ENCODE peak calls at places on chromosomes 7 and 10, in four cellular contexts. One of them, this sample, is unnamed.
A peak's percentile ranks its signal among the peaks of the same experiment; 100 is the strongest.

GRCh38 chr7:12757443-12757842 is 70.0 kb downstream of the ARL4A start:
- DNase-seq in CD8-positive, alpha-beta memory T cell: no peak
- DNase-seq in heart left ventricle: no peak
- DNase-seq in pancreas: no peak
- DNase-seq in this sample: no peak

GRCh38 chr10:31707578-31708411 is 220.8 kb downstream of the ARHGAP12 start:
- DNase-seq in CD8-positive, alpha-beta memory T cell: no peak
- DNase-seq in heart left ventricle: peak; percentile 84
- DNase-seq in pancreas: no peak
- DNase-seq in this sample: peak; percentile 54

GRCh38 chr7:67137464-67137863 is 140.8 kb downstream of the TYW1 start:
- DNase-seq in CD8-positive, alpha-beta memory T cell: no peak
- DNase-seq in heart left ventricle: no peak
- DNase-seq in pancreas: no peak
- DNase-seq in this sample: no peak

GRCh38 chr10:4865945-4866661 is 40.1 kb downstream of the AKR1E2 start:
- DNase-seq in CD8-positive, alpha-beta memory T cell: no peak
- DNase-seq in heart left ventricle: no peak
- DNase-seq in pancreas: no peak
- DNase-seq in this sample: no peak

GRCh38 chr10:97851341-97852001 is 1.8 kb downstream of the GOLGA7B start:
- DNase-seq in CD8-positive, alpha-beta memory T cell: peak; percentile 13
- DNase-seq in heart left ventricle: no peak
- DNase-seq in pancreas: no peak
- DNase-seq in this sample: no peak

GRCh38 chr10:118977022-118977599 is 52.4 kb upstream of the NANOS1 start:
- DNase-seq in CD8-positive, alpha-beta memory T cell: no peak
- DNase-seq in heart left ventricle: no peak
- DNase-seq in pancreas: no peak
- DNase-seq in this sample: no peak

GRCh38 chr7:17292858-17293257 is 5.6 kb upstream of the AHR start:
- DNase-seq in CD8-positive, alpha-beta memory T cell: no peak
- DNase-seq in heart left ventricle: no peak
- DNase-seq in pancreas: no peak
- DNase-seq in this sample: no peak

GRCh38 chr7:92904292-92905131 is 68.1 kb upstream of the CDK6 start:
- DNase-seq in CD8-positive, alpha-beta memory T cell: peak; percentile 42
- DNase-seq in heart left ventricle: no peak
- DNase-seq in pancreas: no peak
- DNase-seq in this sample: no peak

GRCh38 chr7:115230882-115231508 is 309.1 kb downstream of the MDFIC start:
- DNase-seq in CD8-positive, alpha-beta memory T cell: no peak
- DNase-seq in heart left ventricle: no peak
- DNase-seq in pancreas: no peak
- DNase-seq in this sample: no peak

GRCh38 chr7:122550545-122550944 is 148.4 kb downstream of the RNF133 start:
- DNase-seq in CD8-positive, alpha-beta memory T cell: no peak
- DNase-seq in heart left ventricle: no peak
- DNase-seq in pancreas: no peak
- DNase-seq in this sample: no peak

GRCh38 chr7:69204936-69205335 is 393.3 kb upstream of the AUTS2 start:
- DNase-seq in CD8-positive, alpha-beta memory T cell: no peak
- DNase-seq in heart left ventricle: no peak
- DNase-seq in pancreas: no peak
- DNase-seq in this sample: no peak

GRCh38 chr7:20172736-20173334 is 44.3 kb downstream of the MACC1 start:
- DNase-seq in CD8-positive, alpha-beta memory T cell: peak; percentile 1
- DNase-seq in heart left ventricle: no peak
- DNase-seq in pancreas: no peak
- DNase-seq in this sample: peak; percentile 30

GRCh38 chr10:17138450-17139062 is 8.9 kb upstream of the CUBN start:
- DNase-seq in CD8-positive, alpha-beta memory T cell: no peak
- DNase-seq in heart left ventricle: no peak
- DNase-seq in pancreas: no peak
- DNase-seq in this sample: no peak

GRCh38 chr7:5139998-5140397 is 50.0 kb upstream of the WIPI2 start:
- DNase-seq in CD8-positive, alpha-beta memory T cell: no peak
- DNase-seq in heart left ventricle: no peak
- DNase-seq in pancreas: peak; percentile 57
- DNase-seq in this sample: no peak

GRCh38 chr10:78605800-78606350 is 462.9 kb upstream of the ZMIZ1 start:
- DNase-seq in CD8-positive, alpha-beta memory T cell: no peak
- DNase-seq in heart left ventricle: no peak
- DNase-seq in pancreas: no peak
- DNase-seq in this sample: no peak

GRCh38 chr10:77392236-77392721 is 245.3 kb downstream of the KCNMA1 start:
- DNase-seq in CD8-positive, alpha-beta memory T cell: no peak
- DNase-seq in heart left ventricle: no peak
- DNase-seq in pancreas: no peak
- DNase-seq in this sample: no peak

GRCh38 chr7:48154792-48155413 is 16.4 kb upstream of the ABCA13 start:
- DNase-seq in CD8-positive, alpha-beta memory T cell: no peak
- DNase-seq in heart left ventricle: no peak
- DNase-seq in pancreas: no peak
- DNase-seq in this sample: no peak

GRCh38 chr7:6015917-6016652 is 7.0 kb downstream of the AIMP2 start:
- DNase-seq in CD8-positive, alpha-beta memory T cell: no peak
- DNase-seq in heart left ventricle: peak; percentile 80
- DNase-seq in pancreas: no peak
- DNase-seq in this sample: no peak

GRCh38 chr10:13790196-13790595 is 203.4 kb downstream of the PRPF18 start:
- DNase-seq in CD8-positive, alpha-beta memory T cell: no peak
- DNase-seq in heart left ventricle: no peak
- DNase-seq in pancreas: no peak
- DNase-seq in this sample: no peak

GRCh38 chr10:48459270-48460147 is 145.4 kb downstream of the ARHGAP22 start:
- DNase-seq in CD8-positive, alpha-beta memory T cell: no peak
- DNase-seq in heart left ventricle: no peak
- DNase-seq in pancreas: peak; percentile 47
- DNase-seq in this sample: peak; percentile 66

GRCh38 chr10:46197050-46197449 is 89.7 kb upstream of the ANTXRL start:
- DNase-seq in CD8-positive, alpha-beta memory T cell: no peak
- DNase-seq in heart left ventricle: no peak
- DNase-seq in pancreas: no peak
- DNase-seq in this sample: no peak

GRCh38 chr7:79462334-79462733 is 8.9 kb upstream of the MAGI2 start:
- DNase-seq in CD8-positive, alpha-beta memory T cell: no peak
- DNase-seq in heart left ventricle: no peak
- DNase-seq in pancreas: no peak
- DNase-seq in this sample: no peak

GRCh38 chr10:61973923-61974322 is 72.4 kb downstream of the ARID5B start:
- DNase-seq in CD8-positive, alpha-beta memory T cell: no peak
- DNase-seq in heart left ventricle: no peak
- DNase-seq in pancreas: no peak
- DNase-seq in this sample: no peak

GRCh38 chr7:29207469-29207868 is 12.9 kb downstream of the CHN2 start:
- DNase-seq in CD8-positive, alpha-beta memory T cell: no peak
- DNase-seq in heart left ventricle: no peak
- DNase-seq in pancreas: no peak
- DNase-seq in this sample: no peak

GRCh38 chr10:84269773-84270172 is 24.9 kb downstream of the RGR start:
- DNase-seq in CD8-positive, alpha-beta memory T cell: no peak
- DNase-seq in heart left ventricle: no peak
- DNase-seq in pancreas: no peak
- DNase-seq in this sample: no peak

GRCh38 chr7:131109011-131109756 is 218.5 kb upstream of the MKLN1 start:
- DNase-seq in CD8-positive, alpha-beta memory T cell: no peak
- DNase-seq in heart left ventricle: no peak
- DNase-seq in pancreas: no peak
- DNase-seq in this sample: no peak

GRCh38 chr7:138089080-138089901 is 13.0 kb downstream of the AKR1D1 start:
- DNase-seq in CD8-positive, alpha-beta memory T cell: no peak
- DNase-seq in heart left ventricle: no peak
- DNase-seq in pancreas: no peak
- DNase-seq in this sample: no peak

GRCh38 chr10:75023074-75023473 is 88.4 kb upstream of the SAMD8 start:
- DNase-seq in CD8-positive, alpha-beta memory T cell: no peak
- DNase-seq in heart left ventricle: no peak
- DNase-seq in pancreas: no peak
- DNase-seq in this sample: no peak

DNA sequence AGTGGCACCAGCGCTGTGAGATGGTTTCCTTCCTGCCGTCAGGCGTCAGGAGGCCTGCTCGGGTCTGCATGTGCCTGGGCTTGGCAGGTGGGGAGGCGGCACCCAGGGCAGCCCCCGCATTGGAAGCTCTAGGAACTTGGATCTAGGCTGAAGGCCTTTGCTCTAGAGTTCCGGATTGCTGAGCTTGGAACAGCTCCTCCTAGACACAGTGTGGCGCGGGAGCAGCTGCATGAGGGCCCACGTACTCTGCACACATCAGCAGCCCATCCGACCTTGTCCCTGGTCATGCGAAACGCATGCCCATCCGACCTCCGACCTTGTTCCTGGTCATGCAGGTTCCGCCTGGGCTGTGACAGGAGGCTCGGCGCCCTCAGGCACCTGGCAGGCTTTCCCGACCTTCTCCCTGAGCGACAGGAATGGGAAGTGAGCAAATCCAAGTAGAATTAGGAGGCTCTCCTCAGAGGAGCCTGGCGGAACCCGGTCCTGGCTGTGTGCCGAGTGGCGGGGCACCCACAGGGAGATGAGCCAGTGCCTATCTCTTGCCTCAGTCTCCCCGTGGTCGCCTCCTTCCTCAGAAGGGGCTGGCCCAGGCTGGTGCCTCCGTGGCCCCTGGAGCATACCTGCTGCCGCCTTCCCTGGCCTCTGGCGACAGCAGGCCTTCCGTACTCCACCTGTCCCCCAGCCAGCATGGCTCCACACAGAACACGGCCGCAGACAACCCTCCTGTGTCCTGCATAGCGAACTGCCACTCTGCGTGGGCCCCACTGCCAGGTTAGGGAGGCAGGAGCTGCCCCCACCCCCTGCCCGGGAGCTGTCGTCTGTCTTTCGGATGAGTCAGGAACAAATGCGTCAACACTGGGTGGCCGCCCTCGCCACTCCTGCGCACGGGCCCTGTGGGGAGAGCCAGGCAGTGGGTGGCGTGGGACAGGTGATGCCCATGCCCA is 12.0 kb downstream of the GET4 start:
- DNase-seq in CD8-positive, alpha-beta memory T cell: no peak
- DNase-seq in heart left ventricle: peak; percentile 25
- DNase-seq in pancreas: peak; percentile 54
- DNase-seq in this sample: no peak
- H3K27ac ChIP-seq in CD8-positive, alpha-beta memory T cell: no peak overlapping the region
- H3K27ac ChIP-seq in heart left ventricle: no peak overlapping the region
- H3K27ac ChIP-seq in pancreas: no peak overlapping the region
- H3K27ac ChIP-seq in this sample: no peak overlapping the region

GRCh38 chr7:73526892-73527821 is 5.1 kb upstream of the BAZ1B start:
- DNase-seq in CD8-positive, alpha-beta memory T cell: no peak
- DNase-seq in heart left ventricle: no peak
- DNase-seq in pancreas: no peak
- DNase-seq in this sample: no peak

GRCh38 chr7:73528204-73528603 is 6.1 kb upstream of the BAZ1B start:
- DNase-seq in CD8-positive, alpha-beta memory T cell: no peak
- DNase-seq in heart left ventricle: no peak
- DNase-seq in pancreas: no peak
- DNase-seq in this sample: no peak

GRCh38 chr7:73533742-73534141 is 11.6 kb upstream of the BAZ1B start:
- DNase-seq in CD8-positive, alpha-beta memory T cell: no peak
- DNase-seq in heart left ventricle: no peak
- DNase-seq in pancreas: no peak
- DNase-seq in this sample: no peak

GRCh38 chr7:73532224-73532623 is 10.1 kb upstream of the BAZ1B start:
- DNase-seq in CD8-positive, alpha-beta memory T cell: no peak
- DNase-seq in heart left ventricle: no peak
- DNase-seq in pancreas: no peak
- DNase-seq in this sample: no peak

DNA sequence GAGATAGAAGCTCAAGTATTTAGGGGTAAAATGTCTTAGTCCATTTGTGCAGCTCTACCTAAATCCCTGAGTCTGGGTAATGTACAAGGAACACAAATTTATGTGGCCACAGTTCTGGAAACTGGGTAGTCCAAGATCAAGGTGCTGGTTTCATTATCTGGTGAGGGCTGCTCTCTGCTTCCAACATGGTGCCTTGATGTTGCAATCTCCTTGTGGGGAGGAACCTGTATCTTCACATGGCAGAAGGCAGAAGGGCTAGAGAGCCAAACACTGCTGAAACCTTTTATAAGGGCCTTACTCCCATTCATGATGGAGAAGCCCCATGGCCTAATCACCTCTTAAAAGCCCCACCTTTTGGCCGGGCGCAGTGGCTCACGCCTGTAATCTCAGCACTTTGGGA is 8.7 kb upstream of the BAZ1B start:
- DNase-seq in CD8-positive, alpha-beta memory T cell: no peak
- DNase-seq in heart left ventricle: no peak
- DNase-seq in pancreas: no peak
- DNase-seq in this sample: no peak
- H3K4me1 ChIP-seq in CD8-positive, alpha-beta memory T cell: peaks cover 22% of the 10 kb centered on the region
- H3K4me1 ChIP-seq in heart left ventricle: no peaks in the 10 kb centered on the region
- H3K4me1 ChIP-seq in pancreas: no peaks in the 10 kb centered on the region
- H3K4me1 ChIP-seq in this sample: no peaks in the 10 kb centered on the region

DNA sequence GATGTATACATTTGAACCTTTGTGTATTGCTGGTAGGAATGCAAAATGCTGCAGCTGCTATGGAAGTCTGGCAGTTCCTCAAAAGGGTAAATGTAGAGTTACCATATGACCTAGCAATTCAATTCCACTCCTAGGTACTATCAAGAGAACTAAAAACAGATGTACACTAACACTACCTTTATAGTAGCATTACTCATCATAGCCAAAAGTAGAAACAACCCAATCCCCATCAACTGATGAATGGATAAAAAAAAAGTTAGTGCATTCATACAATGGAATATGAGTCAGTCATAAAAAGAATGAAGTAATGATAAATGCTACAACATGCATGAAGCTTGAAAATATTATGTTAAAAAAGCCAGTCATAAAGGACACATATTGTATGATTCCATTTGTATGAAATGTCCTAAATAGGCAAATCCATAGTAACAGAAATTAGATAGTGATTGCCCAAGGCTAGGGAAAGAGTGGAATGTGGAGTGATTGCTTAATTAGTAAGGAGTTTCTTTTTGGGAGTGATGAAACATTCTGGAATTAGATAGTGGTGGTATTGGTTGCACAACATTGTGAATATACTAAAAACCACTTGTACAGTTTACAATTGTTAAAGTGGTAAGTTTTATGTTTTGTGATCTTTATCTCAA is 96.4 kb upstream of the AOAH start:
- DNase-seq in CD8-positive, alpha-beta memory T cell: no peak
- DNase-seq in heart left ventricle: no peak
- DNase-seq in pancreas: no peak
- DNase-seq in this sample: no peak
- H3K27ac ChIP-seq in CD8-positive, alpha-beta memory T cell: no peak overlapping the region
- H3K27ac ChIP-seq in heart left ventricle: no peak overlapping the region
- H3K27ac ChIP-seq in pancreas: no peak overlapping the region
- H3K27ac ChIP-seq in this sample: no peak overlapping the region

GRCh38 chr7:1054438-1055083 is 10.2 kb downstream of the GPR146 start:
- DNase-seq in CD8-positive, alpha-beta memory T cell: no peak
- DNase-seq in heart left ventricle: peak; percentile 71
- DNase-seq in pancreas: no peak
- DNase-seq in this sample: peak; percentile 81

GRCh38 chr7:1053002-1053411 is 8.7 kb downstream of the GPR146 start:
- DNase-seq in CD8-positive, alpha-beta memory T cell: no peak
- DNase-seq in heart left ventricle: peak; percentile 73
- DNase-seq in pancreas: no peak
- DNase-seq in this sample: no peak

GRCh38 chr7:1055491-1056005 is 11.2 kb downstream of the GPR146 start:
- DNase-seq in CD8-positive, alpha-beta memory T cell: no peak
- DNase-seq in heart left ventricle: no peak
- DNase-seq in pancreas: no peak
- DNase-seq in this sample: no peak

GRCh38 chr7:1055084-1055450 is 10.7 kb downstream of the GPR146 start:
- DNase-seq in CD8-positive, alpha-beta memory T cell: peak; percentile 52
- DNase-seq in heart left ventricle: peak; percentile 88
- DNase-seq in pancreas: no peak
- DNase-seq in this sample: peak; percentile 94

GRCh38 chr7:1053816-1054370 is 9.5 kb downstream of the GPR146 start:
- DNase-seq in CD8-positive, alpha-beta memory T cell: no peak
- DNase-seq in heart left ventricle: no peak
- DNase-seq in pancreas: no peak
- DNase-seq in this sample: no peak
- H3K4me1 ChIP-seq in CD8-positive, alpha-beta memory T cell: peaks cover 24% of the 10 kb centered on the region
- H3K4me1 ChIP-seq in heart left ventricle: peaks cover 4% of the 10 kb centered on the region
- H3K4me1 ChIP-seq in pancreas: no peaks in the 10 kb centered on the region
- H3K4me1 ChIP-seq in this sample: peaks cover 74% of the 10 kb centered on the region